ENCODE peak calls at places on chromosomes 5 and 9, in six cellular contexts. F is nephron progenitor cell; Y is CD4-positive, alpha-beta memory T cell; P is activated CD4-positive, alpha-beta T cell treated with anti-CD3 and anti-CD28 coated beads, Interleukin-2, amount 50 U/mL, for 1 hour; D is Daoy; A is stimulated activated CD8-positive, alpha-beta memory T cell treated with anti-CD3 and anti-CD28 coated beads, Interleukin-12 subunit alpha, Interleukin-12 subunit beta, amount 100 ng/mL, for 4 hours. O is an unnamed sample.

GRCh38 chr9:16203735-16204573 is 651.1 kb downstream of the CCDC171 start:
- DNase-seq in F (no peak), A (no peak), D (peak), Y (no peak), P (no peak), O (peak)

GRCh38 chr5:3265131-3265885 is 330.3 kb upstream of the IRX1 start:
- DNase-seq in Y (no peak), F (no peak), A (no peak), D (no peak), P (no peak), O (no peak)

GRCh38 chr9:78035369-78035993 is 3.9 kb upstream of the GNAQ start:
- DNase-seq in F (peak), P (peak), A (no peak), Y (peak), D (peak), O (peak)

GRCh38 chr5:175557778-175558177 is 79.4 kb downstream of the SFXN1 start:
- DNase-seq in Y (no peak), A (no peak), D (no peak), F (no peak), P (no peak), O (no peak)

GRCh38 chr9:117665601-117666377 is 38.4 kb upstream of the TLR4 start:
- DNase-seq in A (no peak), Y (no peak), P (no peak), F (no peak), D (no peak), O (no peak)

GRCh38 chr9:130327781-130328348 is 62.3 kb downstream of the HMCN2 start:
- DNase-seq in A (no peak), P (no peak), D (peak), Y (no peak), F (peak), O (no peak)

GRCh38 chr9:127858041-127858512 is 3.6 kb upstream of the ENG start:
- DNase-seq in A (no peak), P (no peak), Y (no peak), F (no peak), D (peak), O (no peak)

GRCh38 chr9:126055386-126055785 is 271.2 kb upstream of the MVB12B start:
- DNase-seq in A (no peak), Y (no peak), P (no peak), F (no peak), D (peak), O (no peak)

GRCh38 chr5:108753331-108753730 is 5.6 kb downstream of the FER start:
- DNase-seq in D (no peak), F (no peak), Y (no peak), P (no peak), A (no peak), O (no peak)

GRCh38 chr5:15209053-15209762 is 290.8 kb upstream of the FBXL7 start:
- DNase-seq in A (no peak), D (no peak), Y (no peak), F (no peak), P (no peak), O (no peak)

GRCh38 chr9:38687389-38687842 is 32.5 kb downstream of the FAM240B start:
- DNase-seq in P (peak), A (no peak), D (peak), F (no peak), Y (peak), O (peak)

GRCh38 chr5:151598984-151599383 is 7.9 kb upstream of the FAT2 start:
- DNase-seq in P (no peak), Y (no peak), D (no peak), F (no peak), A (no peak), O (no peak)

GRCh38 chr5:91850031-91850430 is 466.9 kb upstream of the ARRDC3 start:
- DNase-seq in Y (no peak), F (no peak), A (no peak), P (no peak), D (no peak), O (no peak)

GRCh38 chr5:171309526-171310333 is 682 bp downstream of the TLX3 start:
- DNase-seq in Y (no peak), D (peak), P (no peak), F (peak), A (no peak), O (peak)

GRCh38 chr5:87385794-87386193 is 26.9 kb downstream of the CCNH start:
- DNase-seq in F (no peak), D (no peak), P (no peak), Y (no peak), A (no peak), O (no peak)

GRCh38 chr9:93669958-93670207 is 93.5 kb downstream of the PHF2 start:
- DNase-seq in Y (no peak), A (no peak), P (no peak), D (no peak), F (no peak), O (no peak)

GRCh38 chr5:73540192-73540591 is 25.2 kb downstream of the ANKRA2 start:
- DNase-seq in A (no peak), P (no peak), Y (no peak), F (no peak), D (peak), O (no peak)

GRCh38 chr5:79074641-79075040 is 5.1 kb downstream of the BHMT2 start:
- DNase-seq in F (no peak), Y (no peak), D (peak), P (no peak), A (no peak), O (no peak)

GRCh38 chr5:160173-160510 is 31.2 kb upstream of the LRRC14B start:
- DNase-seq in F (no peak), A (no peak), D (peak), Y (no peak), P (no peak), O (peak)